ENCODE peak calls at places on chromosomes 2 and 18, in ten cellular contexts. M is GM13976, V is body of pancreas, B is NB4, X is astrocyte of the spinal cord, T is foreskin fibroblast, N is RWPE1, S is dorsolateral prefrontal cortex, Q is kidney, C is choroid plexus epithelial cell. Z is an unnamed sample.

GRCh38 chr2:200756618-200757321 is 54.9 kb upstream of the BZW1 start:
- DNase-seq in M (no peak), V (no peak), B (peak; percentile 59), X (peak; percentile 87), T (peak; percentile 89), N (peak; percentile 87), S (no peak), Q (no peak), C (peak; percentile 87), Z (peak; percentile 89)

GRCh38 chr2:159449504-159450124 is 163.1 kb upstream of the WDSUB1 start:
- DNase-seq in M (no peak), V (no peak), B (no peak), X (peak; percentile 13), T (no peak), N (no peak), S (no peak), Q (no peak), C (peak; percentile 4), Z (no peak)

GRCh38 chr2:230680463-230681195 is 32.0 kb upstream of the CAB39 start:
- DNase-seq in M (no peak), V (no peak), B (no peak), X (no peak), T (peak; percentile 96), N (peak; percentile 59), S (no peak), Q (no peak), C (no peak), Z (peak; percentile 67)

GRCh38 chr2:216743781-216744180 is 48.4 kb upstream of the IGFBP5 start:
- DNase-seq in M (no peak), V (no peak), B (no peak), X (peak; percentile 31), T (no peak), N (no peak), S (no peak), Q (no peak), C (peak; percentile 83), Z (no peak)

GRCh38 chr2:215431778-215432758 is 3.8 kb downstream of the FN1 start:
- DNase-seq in M (no peak), V (no peak), B (no peak), X (peak; percentile 66), T (peak; percentile 36), N (no peak), S (no peak), Q (no peak), C (peak; percentile 83), Z (no peak)

GRCh38 chr18:50441518-50441917 is 66.7 kb downstream of the SKA1 start:
- DNase-seq in M (no peak), V (no peak), B (no peak), X (no peak), T (no peak), N (no peak), S (peak; percentile 44), Q (no peak), C (no peak), Z (no peak)

GRCh38 chr2:203891474-203891873 is 23.9 kb downstream of the CTLA4 start:
- DNase-seq in M (no peak), V (no peak), B (peak; percentile 60), X (no peak), T (no peak), N (no peak), S (no peak), Q (no peak), C (peak; percentile 16), Z (peak; percentile 72)

GRCh38 chr2:127174176-127174575 is 45.9 kb downstream of the CYP27C1 start:
- DNase-seq in M (peak; percentile 59), V (no peak), B (peak; percentile 60), X (peak; percentile 46), T (peak; percentile 68), N (peak; percentile 51), S (no peak), Q (no peak), C (peak; percentile 74), Z (peak; percentile 43)

GRCh38 chr2:42856106-42856860 is 63.9 kb upstream of the HAAO start:
- DNase-seq in M (no peak), V (no peak), B (no peak), X (no peak), T (no peak), N (no peak), S (no peak), Q (no peak), C (no peak), Z (no peak)

GRCh38 chr2:58976374-58977055 is 735.4 kb upstream of the FANCL start:
- DNase-seq in M (no peak), V (no peak), B (no peak), X (no peak), T (no peak), N (no peak), S (no peak), Q (no peak), C (no peak), Z (no peak)

GRCh38 chr2:179467111-179467510 is 202.5 kb upstream of the SESTD1 start:
- DNase-seq in M (no peak), V (no peak), B (no peak), X (peak; percentile 43), T (peak; percentile 68), N (peak; percentile 41), S (no peak), Q (no peak), C (peak; percentile 29), Z (peak; percentile 65)

GRCh38 chr2:45259144-45259543 is 249.9 kb upstream of the SIX2 start:
- DNase-seq in M (no peak), V (no peak), B (no peak), X (peak; percentile 43), T (no peak), N (no peak), S (no peak), Q (no peak), C (peak; percentile 28), Z (no peak)

GRCh38 chr2:112481528-112482228 is at the start of gene TTL:
- DNase-seq in M (peak; percentile 93), V (peak; percentile 67), B (peak; percentile 87), X (peak; percentile 55), T (peak; percentile 91), N (peak; percentile 77), S (peak; percentile 75), Q (peak; percentile 90), C (peak; percentile 60), Z (peak; percentile 73)

GRCh38 chr2:76556054-76556453 is 845.3 kb upstream of the GCFC2 start:
- DNase-seq in M (no peak), V (no peak), B (no peak), X (no peak), T (no peak), N (no peak), S (no peak), Q (no peak), C (no peak), Z (no peak)

GRCh38 chr18:79524181-79525078 is 128.7 kb downstream of the NFATC1 start:
- DNase-seq in M (peak; percentile 77), V (peak; percentile 7), B (peak; percentile 54), X (no peak), T (no peak), N (no peak), S (peak; percentile 25), Q (peak; percentile 74), C (no peak), Z (no peak)

GRCh38 chr2:1848599-1848995 is 104.3 kb upstream of the PXDN start:
- DNase-seq in M (no peak), V (no peak), B (no peak), X (no peak), T (no peak), N (no peak), S (no peak), Q (no peak), C (no peak), Z (no peak)

GRCh38 chr2:231413921-231414476 is 18.5 kb downstream of the B3GNT7 start:
- DNase-seq in M (no peak), V (no peak), B (no peak), X (no peak), T (no peak), N (no peak), S (no peak), Q (peak; percentile 1), C (no peak), Z (no peak)

GRCh38 chr18:26981373-26982082 is 116.0 kb upstream of the AQP4 start:
- DNase-seq in M (no peak), V (no peak), B (no peak), X (no peak), T (no peak), N (no peak), S (no peak), Q (no peak), C (no peak), Z (no peak)

DNA sequence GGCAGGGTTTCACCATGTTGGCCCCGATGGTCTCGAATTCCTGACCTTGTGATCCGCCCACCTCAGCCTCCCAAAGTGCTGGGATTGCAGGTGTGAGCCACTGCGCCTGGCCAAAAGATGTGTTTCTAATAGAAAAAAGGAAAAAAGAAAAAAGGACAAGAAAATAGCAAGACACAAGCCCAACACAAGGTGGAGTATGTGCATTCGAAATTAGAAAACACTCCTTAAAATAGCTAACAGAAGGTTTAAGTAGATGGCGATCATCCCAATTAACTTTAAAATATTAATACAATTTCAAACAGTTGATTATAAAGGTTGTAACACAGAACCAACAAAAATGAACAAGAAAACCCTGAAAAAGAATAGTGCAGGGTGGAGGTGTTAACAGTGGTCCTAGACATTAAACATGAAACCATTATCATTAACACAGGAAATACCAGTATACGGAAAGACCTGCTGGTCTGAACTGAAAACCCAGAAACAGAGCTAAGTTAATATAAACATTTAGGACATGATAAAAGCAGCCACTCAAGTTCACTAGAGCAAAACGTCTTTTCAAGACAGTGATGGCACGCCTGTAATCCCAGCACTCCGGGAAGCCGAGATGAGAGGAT is 57.9 kb downstream of the HDLBP start:
- DNase-seq in M (no peak), V (no peak), B (no peak), X (no peak), T (peak; percentile 26), N (no peak), S (no peak), Q (no peak), C (peak; percentile 42), Z (no peak)
- TF ChIP-seq CTCF in M (no peak), V (no peak), B (no peak), X (no peak), T (no peak), N (no peak), S (no peak), Q (no peak), C (peak; percentile 39), Z (peak; percentile 8)

GRCh38 chr18:74163019-74163656 is 14.8 kb downstream of the TIMM21 start:
- DNase-seq in M (no peak), V (no peak), B (no peak), X (no peak), T (no peak), N (peak; percentile 49), S (no peak), Q (no peak), C (no peak), Z (no peak)
- TF ChIP-seq CTCF in M (no peak), V (no peak), B (no peak), X (no peak), T (no peak), N (peak; percentile 24), S (no peak), Q (no peak), C (peak; percentile 8), Z (no peak)

GRCh38 chr2:197847666-197848401 is 43.4 kb downstream of the PLCL1 start:
- DNase-seq in M (no peak), V (no peak), B (no peak), X (no peak), T (no peak), N (no peak), S (no peak), Q (no peak), C (no peak), Z (no peak)
- TF ChIP-seq CTCF in M (no peak), V (no peak), B (no peak), X (no peak), T (no peak), N (no peak), S (no peak), Q (no peak), C (no peak), Z (no peak)

GRCh38 chr2:236242057-236242495 is 22.1 kb downstream of the ASB18 start:
- DNase-seq in M (no peak), V (no peak), B (no peak), X (no peak), T (no peak), N (no peak), S (no peak), Q (no peak), C (no peak), Z (no peak)
- TF ChIP-seq CTCF in M (no peak), V (no peak), B (no peak), X (no peak), T (no peak), N (no peak), S (no peak), Q (no peak), C (no peak), Z (no peak)